ENCODE peak calls at places on chromosomes 11 and 22, in eight cellular contexts. One of them, this sample, is unnamed.

GRCh38 chr22:29225422-29226090 is 19.9 kb downstream of the EMID1 start:
- DNase-seq in lung: peak
- DNase-seq in activated CD8-positive, alpha-beta memory T cell treated with anti-CD3 and anti-CD28 coated beads, Interleukin-2, amount 10 ng/mL, durations not matched to agents 7 days and 5 days: no peak
- DNase-seq in MV-4-11: peak
- DNase-seq in left cardiac atrium: peak
- DNase-seq in RWPE2: no peak
- DNase-seq in NCI-H1105: no peak
- DNase-seq in effector CD4-positive, alpha-beta T cell: no peak
- DNase-seq in this sample: no peak

GRCh38 chr11:1628506-1629325 is 859 bp upstream of the KRTAP5-5 start:
- DNase-seq in lung: no peak
- DNase-seq in activated CD8-positive, alpha-beta memory T cell treated with anti-CD3 and anti-CD28 coated beads, Interleukin-2, amount 10 ng/mL, durations not matched to agents 7 days and 5 days: peak
- DNase-seq in MV-4-11: peak
- DNase-seq in left cardiac atrium: peak
- DNase-seq in RWPE2: peak
- DNase-seq in NCI-H1105: no peak
- DNase-seq in effector CD4-positive, alpha-beta T cell: peak
- DNase-seq in this sample: no peak

GRCh38 chr11:126282742-126283591 is at the start of gene TIRAP:
- DNase-seq in lung: peak
- DNase-seq in activated CD8-positive, alpha-beta memory T cell treated with anti-CD3 and anti-CD28 coated beads, Interleukin-2, amount 10 ng/mL, durations not matched to agents 7 days and 5 days: peak
- DNase-seq in MV-4-11: no peak
- DNase-seq in left cardiac atrium: peak
- DNase-seq in RWPE2: no peak
- DNase-seq in NCI-H1105: peak
- DNase-seq in effector CD4-positive, alpha-beta T cell: peak
- DNase-seq in this sample: peak

GRCh38 chr11:107859459-107860239 is 1.1 kb upstream of the SLC35F2 start:
- DNase-seq in lung: no peak
- DNase-seq in activated CD8-positive, alpha-beta memory T cell treated with anti-CD3 and anti-CD28 coated beads, Interleukin-2, amount 10 ng/mL, durations not matched to agents 7 days and 5 days: peak
- DNase-seq in MV-4-11: no peak
- DNase-seq in left cardiac atrium: peak
- DNase-seq in RWPE2: peak
- DNase-seq in NCI-H1105: peak
- DNase-seq in effector CD4-positive, alpha-beta T cell: peak
- DNase-seq in this sample: peak

GRCh38 chr11:2590131-2590950 is 109.5 kb downstream of the KCNQ1OT1 start:
- DNase-seq in lung: no peak
- DNase-seq in activated CD8-positive, alpha-beta memory T cell treated with anti-CD3 and anti-CD28 coated beads, Interleukin-2, amount 10 ng/mL, durations not matched to agents 7 days and 5 days: no peak
- DNase-seq in MV-4-11: no peak
- DNase-seq in left cardiac atrium: no peak
- DNase-seq in RWPE2: no peak
- DNase-seq in NCI-H1105: no peak
- DNase-seq in effector CD4-positive, alpha-beta T cell: no peak
- DNase-seq in this sample: no peak

GRCh38 chr11:118604566-118604965 is 2.8 kb upstream of the PHLDB1 start:
- DNase-seq in lung: no peak
- DNase-seq in activated CD8-positive, alpha-beta memory T cell treated with anti-CD3 and anti-CD28 coated beads, Interleukin-2, amount 10 ng/mL, durations not matched to agents 7 days and 5 days: no peak
- DNase-seq in MV-4-11: no peak
- DNase-seq in left cardiac atrium: peak
- DNase-seq in RWPE2: no peak
- DNase-seq in NCI-H1105: no peak
- DNase-seq in effector CD4-positive, alpha-beta T cell: no peak
- DNase-seq in this sample: no peak

GRCh38 chr22:44411226-44412135 is 86.6 kb downstream of the RTL6 start:
- DNase-seq in lung: no peak
- DNase-seq in activated CD8-positive, alpha-beta memory T cell treated with anti-CD3 and anti-CD28 coated beads, Interleukin-2, amount 10 ng/mL, durations not matched to agents 7 days and 5 days: no peak
- DNase-seq in MV-4-11: no peak
- DNase-seq in left cardiac atrium: no peak
- DNase-seq in RWPE2: no peak
- DNase-seq in NCI-H1105: no peak
- DNase-seq in effector CD4-positive, alpha-beta T cell: no peak
- DNase-seq in this sample: no peak

GRCh38 chr11:130344846-130345245 is 30.1 kb upstream of the ZBTB44 start:
- DNase-seq in lung: no peak
- DNase-seq in activated CD8-positive, alpha-beta memory T cell treated with anti-CD3 and anti-CD28 coated beads, Interleukin-2, amount 10 ng/mL, durations not matched to agents 7 days and 5 days: no peak
- DNase-seq in MV-4-11: no peak
- DNase-seq in left cardiac atrium: no peak
- DNase-seq in RWPE2: no peak
- DNase-seq in NCI-H1105: no peak
- DNase-seq in effector CD4-positive, alpha-beta T cell: no peak
- DNase-seq in this sample: no peak

This sample was measured in GF-D8.